ENCODE peak calls at places on chromosomes 1 and 21, in ten cellular contexts. I is ELR; U is hippocampal formation; N is HEK293T; A is tibial nerve; E is CD8-positive, alpha-beta memory T cell; S is WTC11; K is activated naive CD4-positive, alpha-beta T cell treated with anti-CD3 and anti-CD28 coated beads, Interleukin-2, amount 50 U/mL, for 16 hours; D is Kasumi-1; T is AG04449. V is an unnamed sample.

GRCh38 chr1:183444243-183444642 is 26.1 kb upstream of the NMNAT2 start:
- DNase-seq in I (peak), U (no peak), N (no peak), A (no peak), E (no peak), S (no peak), K (no peak), D (no peak), T (no peak), V (no peak)

GRCh38 chr1:226939439-226940028 is 560 bp upstream of the COQ8A start:
- DNase-seq in I (peak), U (peak), N (peak), A (no peak), E (peak), S (no peak), K (no peak), D (peak), T (no peak), V (peak)

GRCh38 chr1:33300673-33301072 is 20.2 kb downstream of the A3GALT2 start:
- DNase-seq in I (no peak), U (no peak), N (no peak), A (peak), E (no peak), S (no peak), K (no peak), D (no peak), T (peak), V (no peak)

GRCh38 chr1:91846007-91846620 is 39.8 kb downstream of the TGFBR3 start:
- DNase-seq in I (peak), U (no peak), N (peak), A (no peak), E (no peak), S (no peak), K (no peak), D (peak), T (no peak), V (no peak)

GRCh38 chr1:1202831-1203560 is 3.4 kb downstream of the TNFRSF18 start:
- DNase-seq in I (no peak), U (no peak), N (no peak), A (no peak), E (peak), S (no peak), K (no peak), D (no peak), T (no peak), V (peak)

GRCh38 chr1:224732367-224733006 is 116.4 kb downstream of the CNIH3 start:
- DNase-seq in I (no peak), U (no peak), N (no peak), A (no peak), E (no peak), S (no peak), K (no peak), D (no peak), T (no peak), V (no peak)

GRCh38 chr21:43659136-43660000 is at the start of the genes HSF2BP and RRP1B:
- DNase-seq in I (peak), U (peak), N (peak), A (peak), E (peak), S (peak), K (peak), D (peak), T (no peak), V (peak)

GRCh38 chr1:152960452-152961044 is 9.9 kb upstream of the SPRR4 start:
- DNase-seq in I (no peak), U (no peak), N (peak), A (no peak), E (no peak), S (peak), K (no peak), D (no peak), T (no peak), V (no peak)

GRCh38 chr1:49408346-49408745 is 615.4 kb downstream of the AGBL4 start:
- DNase-seq in I (no peak), U (no peak), N (no peak), A (no peak), E (no peak), S (no peak), K (no peak), D (no peak), T (no peak), V (no peak)

GRCh38 chr21:45992311-45993209 is 11.0 kb downstream of the COL6A1 start:
- DNase-seq in I (no peak), U (no peak), N (no peak), A (peak), E (no peak), S (peak), K (no peak), D (no peak), T (no peak), V (peak)

GRCh38 chr1:85465791-85466134 is 804 bp upstream of the DDAH1 start:
- DNase-seq in I (peak), U (no peak), N (no peak), A (no peak), E (no peak), S (no peak), K (no peak), D (no peak), T (no peak), V (no peak)

GRCh38 chr1:26340047-26340481 is 13.9 kb downstream of the CRYBG2 start:
- DNase-seq in I (peak), U (no peak), N (no peak), A (no peak), E (no peak), S (no peak), K (no peak), D (no peak), T (no peak), V (no peak)

GRCh38 chr1:244338996-244339692 is 112.6 kb downstream of the ADSS2 start:
- DNase-seq in I (no peak), U (no peak), N (no peak), A (no peak), E (no peak), S (no peak), K (no peak), D (no peak), T (no peak), V (no peak)

GRCh38 chr1:16009030-16009460 is 5.0 kb downstream of the SRARP start:
- DNase-seq in I (peak), U (peak), N (peak), A (peak), E (peak), S (peak), K (peak), D (peak), T (no peak), V (peak)

GRCh38 chr1:63774617-63775417 is 1.0 kb downstream of the ROR1 start:
- DNase-seq in I (peak), U (peak), N (peak), A (peak), E (no peak), S (peak), K (peak), D (no peak), T (no peak), V (no peak)

GRCh38 chr21:35831791-35832190 is 228.5 kb downstream of the SETD4 start:
- DNase-seq in I (no peak), U (no peak), N (no peak), A (no peak), E (no peak), S (no peak), K (no peak), D (no peak), T (no peak), V (no peak)

GRCh38 chr1:208159542-208160258 is 84.5 kb downstream of the PLXNA2 start:
- DNase-seq in I (no peak), U (no peak), N (no peak), A (no peak), E (no peak), S (no peak), K (no peak), D (no peak), T (peak), V (no peak)

V was measured in effector CD4-positive, alpha-beta T cell.